ENCODE peak calls at places on chromosomes 12 and 14, in five cellular contexts. N, M, R, B and A are unnamed samples.

GRCh38 chr14:74756326-74756725 is 6.8 kb upstream of the YLPM1 start:
- DNase-seq in B (no peak), N (peak; percentile 52), R (no peak), M (no peak), A (no peak)

GRCh38 chr12:107360033-107360432 is 266.7 kb upstream of the CRY1 start:
- DNase-seq in B (no peak), M (no peak), R (no peak), N (no peak), A (no peak)

GRCh38 chr12:3885179-3886094 is 12.2 kb upstream of the PARP11 start:
- DNase-seq in M (peak; percentile 73), B (peak; percentile 10), N (peak; percentile 75), R (peak; percentile 65), A (peak; percentile 69)

GRCh38 chr14:99121027-99121875 is 150.7 kb downstream of the BCL11B start:
- DNase-seq in M (no peak), N (no peak), B (no peak), R (no peak), A (no peak)

GRCh38 chr14:75143761-75144527 is 17.1 kb upstream of the NEK9 start:
- DNase-seq in N (no peak), B (no peak), R (no peak), M (no peak), A (no peak)

GRCh38 chr12:130521375-130522124 is 183.9 kb downstream of the PIWIL1 start:
- DNase-seq in B (no peak), N (no peak), M (no peak), R (no peak), A (no peak)

GRCh38 chr12:94244165-94245133 is 96.1 kb downstream of the PLXNC1 start:
- DNase-seq in B (no peak), M (no peak), R (no peak), N (no peak), A (no peak)

GRCh38 chr12:52884526-52885293 is 20.2 kb downstream of the KRT8 start:
- DNase-seq in B (peak; percentile 76), R (peak; percentile 45), N (peak; percentile 84), M (peak; percentile 67), A (peak; percentile 89)

GRCh38 chr14:21047378-21047781 is 5.2 kb downstream of the RNASE7 start:
- DNase-seq in M (peak; percentile 63), R (no peak), B (no peak), N (no peak), A (no peak)

GRCh38 chr12:3832738-3833137 is 40.5 kb downstream of the PARP11 start:
- DNase-seq in N (no peak), M (peak; percentile 17), R (no peak), B (no peak), A (no peak)

GRCh38 chr12:110251381-110251780 is 29.7 kb upstream of the ATP2A2 start:
- DNase-seq in N (no peak), M (no peak), B (no peak), R (no peak), A (no peak)

GRCh38 chr12:9334026-9334692 is 126.0 kb upstream of the PZP start:
- DNase-seq in B (no peak), M (peak; percentile 30), N (no peak), R (no peak), A (no peak)

GRCh38 chr14:56168007-56168616 is 49.9 kb downstream of the PELI2 start:
- DNase-seq in M (no peak), R (no peak), N (peak; percentile 32), B (no peak), A (no peak)

GRCh38 chr12:122974892-122975789 is at the start of gene OGFOD2:
- DNase-seq in B (peak; percentile 87), N (peak; percentile 95), M (peak; percentile 97), R (peak; percentile 88), A (peak; percentile 98)

GRCh38 chr12:29818925-29819324 is 35.2 kb upstream of the TMTC1 start:
- DNase-seq in N (no peak), R (no peak), B (no peak), M (peak; percentile 56), A (no peak)

GRCh38 chr14:71491925-71492324 is 440.3 kb upstream of the RGS6 start:
- DNase-seq in M (peak; percentile 54), N (no peak), B (no peak), R (no peak), A (no peak)

GRCh38 chr12:19971396-19971802 is 396.9 kb upstream of the PDE3A start:
- DNase-seq in B (peak; percentile 7), N (peak; percentile 86), M (peak; percentile 17), R (no peak), A (no peak)

GRCh38 chr14:105273062-105273461 is 24.7 kb downstream of the BTBD6 start:
- DNase-seq in B (peak; percentile 45), R (no peak), M (no peak), N (no peak), A (no peak)

GRCh38 chr12:104846056-104846762 is 111.9 kb downstream of the SLC41A2 start:
- DNase-seq in M (peak; percentile 51), N (no peak), R (no peak), B (no peak), A (no peak)

GRCh38 chr12:124556896-124557501 is 10.4 kb downstream of the NCOR2 start:
- DNase-seq in B (no peak), N (no peak), R (no peak), M (no peak), A (no peak)

GRCh38 chr12:124557518-124558223 is 9.7 kb downstream of the NCOR2 start:
- DNase-seq in B (no peak), R (no peak), N (peak; percentile 68), M (no peak), A (no peak)

GRCh38 chr12:124554429-124555029 is 12.9 kb downstream of the NCOR2 start:
- DNase-seq in N (no peak), M (no peak), B (no peak), R (no peak), A (no peak)

GRCh38 chr12:124555168-124555928 is 12.1 kb downstream of the NCOR2 start:
- DNase-seq in R (no peak), B (no peak), N (no peak), M (no peak), A (no peak)

DNA sequence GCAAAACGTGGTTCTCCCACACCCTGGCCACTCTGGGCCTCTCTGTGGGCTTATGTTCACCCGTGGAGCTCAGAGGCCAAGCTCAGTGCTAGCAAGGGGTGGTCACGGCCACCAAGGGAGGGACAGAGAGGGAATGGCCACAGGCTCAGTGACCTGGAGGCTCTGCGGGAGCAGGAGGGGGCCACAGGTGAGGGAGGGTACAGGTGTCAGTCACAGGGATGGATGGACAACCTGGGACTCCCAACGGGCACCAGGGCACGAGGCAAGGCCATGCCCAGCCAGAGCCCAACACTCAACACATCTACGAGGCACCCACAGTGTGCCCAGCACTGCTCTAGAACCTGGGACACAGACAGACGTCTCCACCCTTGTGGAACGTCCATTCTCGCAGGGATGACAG is 11.3 kb downstream of the NCOR2 start:
- DNase-seq in M (no peak), R (no peak), N (no peak), B (no peak), A (no peak)
- H4K20me1 ChIP-seq in M (peaks cover 15% of the 10 kb centered on the region), R (no peaks in the 10 kb centered on the region), N (peaks cover 74% of the 10 kb centered on the region), B (peaks cover 97% of the 10 kb centered on the region), A (peaks cover 84% of the 10 kb centered on the region)

DNA sequence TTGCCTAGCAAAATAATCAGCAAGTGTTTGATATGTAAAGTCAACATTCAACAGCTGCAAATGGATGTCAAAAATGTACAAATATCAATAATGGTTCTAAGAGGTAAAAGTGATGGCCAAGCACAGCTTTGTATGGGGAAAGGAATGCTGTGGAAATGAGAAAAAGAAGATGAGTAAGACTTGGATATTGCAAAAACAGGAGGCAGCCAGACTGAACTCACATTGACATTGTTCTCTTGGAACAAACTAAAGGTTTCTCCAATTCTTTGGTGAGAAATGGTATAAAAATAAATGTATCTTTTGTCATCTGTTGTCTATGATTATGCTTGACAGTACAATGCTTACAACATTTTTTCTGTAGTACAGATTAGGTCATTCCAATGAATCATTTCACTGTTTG is 465.8 kb downstream of the NOVA1 start:
- DNase-seq in B (no peak), R (no peak), N (no peak), M (no peak), A (no peak)
- H3K9me2 ChIP-seq in B (no peaks in the 10 kb centered on the region), R (no peaks in the 10 kb centered on the region), N (no peaks in the 10 kb centered on the region), M (no peaks in the 10 kb centered on the region), A (no peaks in the 10 kb centered on the region)

GRCh38 chr12:6314776-6315175 is 4.3 kb downstream of the PLEKHG6 start:
- DNase-seq in N (no peak), M (no peak), R (no peak), B (no peak), A (no peak)

GRCh38 chr12:6310771-6311610 is 509 bp downstream of the PLEKHG6 start:
- DNase-seq in M (no peak), B (no peak), R (no peak), N (peak; percentile 88), A (no peak)

GRCh38 chr12:6312529-6313325 is 2.2 kb downstream of the PLEKHG6 start:
- DNase-seq in B (peak; percentile 96), R (peak; percentile 29), N (peak; percentile 68), M (peak; percentile 49), A (no peak)

GRCh38 chr12:6313326-6313940 is 3.0 kb downstream of the PLEKHG6 start:
- DNase-seq in B (no peak), R (no peak), M (peak; percentile 56), N (no peak), A (no peak)

GRCh38 chr12:6311822-6312528 is 1.5 kb downstream of the PLEKHG6 start:
- DNase-seq in B (no peak), R (no peak), M (no peak), N (no peak), A (no peak)
- H2AFZ ChIP-seq in B (no peak overlapping the region), R (no peak overlapping the region), M (no peak overlapping the region), N (no peak overlapping the region), A (no peak overlapping the region)

GRCh38 chr14:102047808-102048540 is 38.9 kb downstream of the HSP90AA1 start:
- DNase-seq in M (no peak), R (no peak), N (no peak), B (no peak), A (no peak)

GRCh38 chr14:102042699-102043098 is 44.1 kb downstream of the HSP90AA1 start:
- DNase-seq in R (no peak), M (no peak), B (no peak), N (no peak), A (no peak)

GRCh38 chr14:102046337-102047278 is 40.2 kb downstream of the HSP90AA1 start:
- DNase-seq in M (peak; percentile 51), R (no peak), B (peak; percentile 100), N (peak; percentile 93), A (peak; percentile 69)

GRCh38 chr14:102043251-102044025 is 43.4 kb downstream of the HSP90AA1 start:
- DNase-seq in B (no peak), M (peak; percentile 90), N (no peak), R (no peak), A (no peak)

DNA sequence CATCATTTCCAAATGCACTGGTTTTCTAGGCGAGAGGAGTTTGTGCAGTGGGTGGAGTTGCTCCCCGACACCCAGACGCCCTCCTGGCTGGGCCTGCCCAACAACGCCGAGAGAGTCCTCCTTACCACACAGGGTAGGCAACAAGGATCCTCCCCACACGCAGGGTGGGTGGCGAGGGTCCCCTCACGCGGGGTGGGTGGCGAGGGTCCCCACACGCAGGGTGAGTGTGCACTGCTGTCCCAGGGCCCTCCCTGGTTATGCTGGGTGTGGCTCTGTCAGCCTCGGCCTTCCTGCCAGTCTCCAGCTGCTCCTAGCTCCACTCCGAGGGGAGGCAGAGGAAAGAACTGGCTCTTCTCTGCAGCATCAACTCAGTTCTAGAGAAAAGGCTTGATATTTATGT is 42.3 kb downstream of the HSP90AA1 start:
- DNase-seq in B (no peak), N (no peak), M (no peak), R (no peak), A (no peak)
- H4K20me1 ChIP-seq in B (peaks cover 6% of the 10 kb centered on the region), N (peaks cover 10% of the 10 kb centered on the region), M (no peaks in the 10 kb centered on the region), R (no peaks in the 10 kb centered on the region), A (peaks cover 3% of the 10 kb centered on the region)

GRCh38 chr12:101667591-101667990 is 29.8 kb upstream of the CHPT1 start:
- DNase-seq in M (no peak), B (no peak), R (no peak), N (no peak), A (no peak)
- H3K9me2 ChIP-seq in M (no peaks in the 10 kb centered on the region), B (no peaks in the 10 kb centered on the region), R (no peaks in the 10 kb centered on the region), N (no peaks in the 10 kb centered on the region), A (no peaks in the 10 kb centered on the region)